ENCODE peak calls at places on chromosome 11, in seven cellular contexts. B, A, G, U, I, P and Q are unnamed samples. For H3K79me2, the result is how much of the 10 kb centered on the place peaks cover.

GRCh38 chr11:125404811-125405481 is 91.1 kb downstream of the FEZ1 start:
- DNase-seq in B (peak), I (peak), P (peak), U (peak), A (peak), G (peak), Q (peak)

GRCh38 chr11:67352546-67353316 is 615 bp downstream of the POLD4 start:
- DNase-seq in A (peak), I (no peak), U (peak), B (peak), G (peak), P (no peak), Q (peak)

GRCh38 chr11:50037282-50037681 is 4.6 kb downstream of the OR4C45 start:
- DNase-seq in U (peak), G (no peak), B (no peak), P (no peak), I (no peak), A (no peak), Q (no peak)

GRCh38 chr11:34644669-34645406 is 23.9 kb downstream of the EHF start:
- DNase-seq in I (no peak), A (no peak), U (peak), B (no peak), P (peak), G (peak), Q (no peak)

GRCh38 chr11:9748361-9748970 is 84.6 kb downstream of the SWAP70 start:
- DNase-seq in U (peak), I (peak), B (peak), P (peak), G (peak), A (peak), Q (peak)

GRCh38 chr11:123202155-123202714 is 7.2 kb upstream of the CLMP start:
- DNase-seq in I (no peak), P (peak), U (no peak), G (peak), B (no peak), A (no peak), Q (no peak)

GRCh38 chr11:85756401-85757200 is 54.3 kb downstream of the SYTL2 start:
- DNase-seq in B (no peak), U (no peak), I (no peak), G (no peak), P (no peak), A (no peak), Q (no peak)

GRCh38 chr11:128595221-128595620 is 7.9 kb upstream of the ETS1 start:
- DNase-seq in G (peak), B (no peak), P (no peak), A (no peak), U (no peak), I (no peak), Q (no peak)

GRCh38 chr11:33690290-33691050 is 10.2 kb downstream of the C11orf91 start:
- DNase-seq in P (peak), B (no peak), U (peak), I (peak), A (no peak), G (peak), Q (no peak)

GRCh38 chr11:96144553-96144952 is 198.4 kb downstream of the MAML2 start:
- DNase-seq in A (no peak), U (no peak), B (no peak), G (no peak), P (no peak), I (no peak), Q (no peak)

GRCh38 chr11:113473983-113474361 is 1.2 kb downstream of the DRD2 start:
- DNase-seq in I (no peak), G (no peak), A (no peak), B (no peak), U (peak), P (no peak), Q (no peak)
- H3K79me2 ChIP-seq in I (under half), G (under half), A (under half), B (under half), U (under half), P (under half), Q (under half)

DNA sequence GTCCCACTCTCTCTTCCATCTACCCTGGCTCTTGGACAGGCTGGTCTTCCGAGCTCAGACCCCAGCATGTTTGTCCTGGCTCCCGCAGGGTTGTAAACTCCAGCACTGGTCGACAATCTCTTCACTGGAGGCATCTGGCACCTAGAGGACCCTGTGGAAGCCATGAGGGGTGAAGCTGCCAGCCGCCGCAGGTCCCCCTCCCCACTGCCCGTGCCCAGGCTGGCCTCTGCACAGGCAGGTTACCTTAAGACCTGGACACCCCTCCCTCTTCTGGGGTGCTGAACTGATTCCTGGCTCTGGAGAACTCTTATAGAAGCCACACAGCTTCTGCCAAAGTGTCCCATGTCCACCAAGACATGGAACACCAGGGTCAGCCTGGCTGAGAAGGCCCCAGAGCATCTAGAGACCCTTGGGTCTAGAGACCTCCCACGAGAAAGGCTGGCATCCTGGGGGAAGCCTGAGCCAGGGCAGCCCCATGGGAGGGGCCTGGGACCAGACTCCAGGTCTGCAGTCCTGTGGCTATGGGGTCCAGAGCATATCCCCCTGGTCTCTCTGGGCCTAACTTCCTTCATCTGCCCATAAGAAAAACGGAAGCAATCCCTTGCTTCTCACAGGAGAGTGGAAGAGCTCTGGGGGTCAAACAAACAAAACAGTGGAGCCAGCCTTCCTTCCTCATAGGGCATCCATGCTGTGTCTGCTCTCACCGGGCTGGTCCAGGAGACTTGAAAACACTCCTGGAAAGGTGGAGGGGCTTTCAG is 30.6 kb downstream of the LMO1 start:
- DNase-seq in P (no peak), I (no peak), U (peak), B (no peak), A (no peak), G (no peak), Q (no peak)
- H3K79me2 ChIP-seq in P (under half), I (under half), U (under half), B (under half), A (under half), G (under half), Q (under half)

GRCh38 chr11:113272927-113273615 is 41.3 kb upstream of the TTC12 start:
- DNase-seq in A (no peak), I (no peak), U (no peak), P (no peak), B (no peak), G (no peak), Q (no peak)
- H3K79me2 ChIP-seq in A (under half), I (under half), U (under half), P (under half), B (under half), G (under half), Q (under half)

GRCh38 chr11:46658259-46658658 is 40.9 kb downstream of the ATG13 start:
- DNase-seq in G (peak), P (peak), A (no peak), U (peak), I (no peak), B (no peak), Q (no peak)
- H3K79me2 ChIP-seq in G (under half), P (under half), A (under half), U (under half), I (under half), B (under half), Q (under half)

GRCh38 chr11:65417221-65417701 is 5.3 kb upstream of the NEAT1 start:
- DNase-seq in G (peak), U (no peak), B (peak), P (no peak), A (no peak), I (no peak), Q (peak)

GRCh38 chr11:65414776-65415498 is 7.7 kb upstream of the NEAT1 start:
- DNase-seq in A (no peak), G (peak), P (no peak), B (no peak), I (no peak), U (peak), Q (peak)

GRCh38 chr11:65416341-65417185 is 6.0 kb upstream of the NEAT1 start:
- DNase-seq in I (peak), A (peak), G (peak), P (peak), U (peak), B (peak), Q (peak)

GRCh38 chr11:65417702-65418430 is 4.7 kb upstream of the NEAT1 start:
- DNase-seq in I (no peak), B (peak), A (no peak), P (peak), U (no peak), G (peak), Q (no peak)

DNA sequence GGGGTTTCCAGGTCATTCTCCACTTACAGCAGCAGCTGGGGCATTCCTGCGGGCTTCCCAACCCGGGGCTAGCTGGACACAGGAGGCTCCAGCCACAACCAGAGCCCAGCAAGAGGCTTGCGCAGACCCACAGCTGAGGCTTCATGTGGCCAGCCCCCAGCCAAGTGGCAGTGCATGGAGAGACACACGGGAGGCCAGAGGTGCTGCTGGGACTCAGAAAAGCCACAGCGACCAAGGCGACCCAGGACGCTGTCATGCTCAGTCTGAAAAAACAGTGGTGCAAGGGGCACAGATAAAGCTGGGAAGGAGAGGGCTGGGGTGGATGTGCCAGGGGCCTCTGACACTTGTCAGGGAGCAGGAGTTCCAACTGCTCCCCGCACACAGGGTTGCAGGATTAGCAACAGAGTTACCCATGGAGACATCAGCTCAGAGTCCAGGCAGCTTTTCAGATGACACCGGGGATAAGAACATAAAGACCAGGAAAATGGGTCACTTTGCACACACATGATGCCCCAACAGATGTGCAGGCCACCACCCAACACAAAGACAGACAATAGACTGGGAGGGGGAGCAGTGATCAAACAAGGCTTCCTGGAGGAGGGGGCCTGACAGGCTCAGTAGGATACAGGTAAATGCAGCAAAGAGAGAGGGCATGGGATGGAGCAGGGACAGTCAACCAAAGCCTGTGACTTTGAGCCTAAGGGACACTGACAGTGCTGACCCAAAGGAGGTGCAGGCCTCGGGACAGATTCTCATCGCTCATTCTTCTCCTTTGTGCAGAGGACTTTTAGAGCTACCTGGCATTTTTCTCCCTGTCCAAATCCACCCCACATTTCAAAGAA is 6.9 kb upstream of the NEAT1 start:
- DNase-seq in P (no peak), A (no peak), B (no peak), G (peak), U (peak), I (no peak), Q (peak)
- H3K79me2 ChIP-seq in P (under half), A (under half), B (under half), G (half or more), U (under half), I (under half), Q (under half)